ENCODE peak calls at places on chromosome 18, in eight cellular contexts. G, M, E, U, R, C, Q and L are unnamed samples. For H3K4me1, the result is how much of the 10 kb centered on the place peaks cover.

GRCh38 chr18:79385749-79386341 is 9.9 kb upstream of the NFATC1 start:
- DNase-seq in G (no peak), Q (no peak), U (no peak), C (no peak), E (no peak), R (no peak), M (no peak), L (no peak)

GRCh38 chr18:76951600-76952247 is 129.4 kb downstream of the ZNF236 start:
- DNase-seq in Q (no peak), M (no peak), C (no peak), U (no peak), E (no peak), G (no peak), R (no peak), L (no peak)

GRCh38 chr18:1049173-1049572 is 144.5 kb downstream of the ADCYAP1 start:
- DNase-seq in R (no peak), C (no peak), M (no peak), G (no peak), E (no peak), U (no peak), Q (no peak), L (no peak)

GRCh38 chr18:27845897-27846296 is 331.0 kb downstream of the CDH2 start:
- DNase-seq in R (no peak), Q (no peak), U (no peak), C (no peak), E (no peak), M (no peak), G (no peak), L (no peak)

GRCh38 chr18:31648458-31648857 is 35.9 kb downstream of the B4GALT6 start:
- DNase-seq in U (no peak), Q (no peak), G (no peak), M (no peak), E (no peak), C (no peak), R (no peak), L (no peak)

GRCh38 chr18:13909141-13909540 is 6.2 kb downstream of the MC2R start:
- DNase-seq in E (no peak), M (no peak), R (no peak), C (no peak), Q (no peak), G (no peak), U (no peak), L (no peak)

GRCh38 chr18:41666251-41666650 is 288.8 kb upstream of the PIK3C3 start:
- DNase-seq in C (no peak), E (no peak), U (no peak), M (no peak), Q (no peak), R (no peak), G (no peak), L (no peak)

GRCh38 chr18:79785831-79786230 is 11.9 kb upstream of the KCNG2 start:
- DNase-seq in U (no peak), E (no peak), Q (no peak), M (no peak), G (no peak), C (no peak), R (no peak), L (no peak)

GRCh38 chr18:63528863-63529492 is 13.2 kb upstream of the SERPINB12 start:
- DNase-seq in M (no peak), C (no peak), Q (no peak), U (no peak), E (no peak), R (no peak), G (no peak), L (no peak)

GRCh38 chr18:58417752-58418151 is 211.1 kb downstream of the ALPK2 start:
- DNase-seq in M (peak), E (peak), G (no peak), C (no peak), U (peak), R (no peak), Q (no peak), L (no peak)

GRCh38 chr18:79422783-79423165 is 27.0 kb downstream of the NFATC1 start:
- DNase-seq in Q (no peak), G (no peak), C (no peak), M (no peak), R (no peak), E (no peak), U (no peak), L (no peak)

GRCh38 chr18:34223893-34224422 is 755 bp downstream of the NOL4 start:
- DNase-seq in G (no peak), Q (no peak), R (no peak), C (no peak), U (no peak), E (no peak), M (peak), L (no peak)

GRCh38 chr18:76697441-76697901 is 124.9 kb upstream of the ZNF236 start:
- DNase-seq in E (no peak), U (no peak), C (no peak), G (peak), R (no peak), Q (no peak), M (peak), L (no peak)

GRCh38 chr18:8389391-8390340 is 219.6 kb upstream of the RAB12 start:
- DNase-seq in R (no peak), C (peak), E (peak), G (peak), U (peak), Q (peak), M (peak), L (no peak)

GRCh38 chr18:34807106-34807796 is 97.2 kb downstream of the DTNA start:
- DNase-seq in E (no peak), R (no peak), Q (no peak), U (peak), G (peak), C (no peak), M (no peak), L (no peak)

GRCh38 chr18:42338683-42339082 is 383.6 kb downstream of the PIK3C3 start:
- DNase-seq in E (no peak), Q (no peak), R (no peak), U (no peak), C (no peak), G (peak), M (no peak), L (no peak)

GRCh38 chr18:5865521-5865920 is 29.8 kb downstream of the TMEM200C start:
- DNase-seq in R (no peak), G (no peak), E (no peak), U (no peak), C (no peak), M (no peak), Q (no peak), L (no peak)

GRCh38 chr18:77114564-77115391 is 17.8 kb downstream of the MBP start:
- DNase-seq in Q (peak), E (peak), R (peak), M (peak), C (peak), G (no peak), U (peak), L (peak)

GRCh38 chr18:46156124-46156745 is 52.0 kb downstream of the HAUS1 start:
- DNase-seq in E (no peak), R (no peak), G (no peak), U (peak), C (no peak), M (no peak), Q (no peak), L (no peak)

GRCh38 chr18:39500320-39500719 is 1934.7 kb upstream of the CELF4 start:
- DNase-seq in Q (no peak), E (no peak), R (no peak), U (no peak), M (no peak), G (peak), C (no peak), L (no peak)

GRCh38 chr18:25005602-25006375 is 346.2 kb downstream of the ZNF521 start:
- DNase-seq in G (no peak), Q (no peak), C (no peak), U (no peak), R (no peak), M (peak), E (no peak), L (no peak)

GRCh38 chr18:34709104-34709503 is 994 bp upstream of the DTNA start:
- DNase-seq in R (no peak), U (no peak), G (no peak), E (no peak), Q (peak), C (peak), M (peak), L (no peak)

DNA sequence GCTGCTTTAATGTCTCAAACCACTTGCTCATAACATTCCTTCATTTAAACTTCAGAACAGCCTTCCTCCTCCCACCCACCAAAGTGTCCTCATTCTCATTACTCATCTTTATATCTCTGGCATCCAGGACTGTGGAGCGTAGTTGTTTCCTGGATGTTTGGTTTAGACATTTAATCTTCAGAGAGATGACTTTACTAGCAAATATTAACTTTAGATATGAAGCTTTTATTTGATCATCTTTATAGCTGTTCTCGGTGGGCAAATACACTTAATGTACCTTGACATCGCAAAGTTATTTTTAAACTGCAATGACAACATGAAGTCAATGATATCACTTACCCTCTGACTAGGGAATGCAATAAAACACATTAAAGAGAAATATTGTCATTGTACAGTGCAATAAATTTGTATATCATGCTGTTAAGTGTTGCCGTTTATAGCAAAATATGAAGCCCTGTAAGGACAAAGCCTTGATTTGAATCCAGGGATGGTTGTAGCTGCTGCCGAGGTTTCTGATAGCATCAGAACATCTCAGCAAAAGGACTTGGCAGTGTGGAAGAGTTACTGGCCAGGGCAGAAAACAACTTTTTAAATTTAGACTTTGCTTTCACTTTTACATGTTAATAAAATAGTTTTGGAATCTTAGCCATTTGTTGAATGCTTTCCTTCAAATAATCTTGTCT is 4.6 kb upstream of the LAMA3 start:
- DNase-seq in C (no peak), G (no peak), U (no peak), M (peak), R (no peak), Q (no peak), E (peak), L (no peak)
- H3K4me3 ChIP-seq in C (no peak), G (no peak), U (no peak), M (peak), R (no peak), Q (no peak), E (no peak), L (no peak)

GRCh38 chr18:55487997-55488396 is 100.0 kb downstream of the TCF4 start:
- DNase-seq in Q (no peak), G (no peak), U (no peak), E (no peak), C (no peak), M (no peak), R (no peak), L (no peak)
- H3K4me1 ChIP-seq in Q (under half), G (under half), U (under half), E (under half), C (half or more), M (under half), R (under half), L (under half)

DNA sequence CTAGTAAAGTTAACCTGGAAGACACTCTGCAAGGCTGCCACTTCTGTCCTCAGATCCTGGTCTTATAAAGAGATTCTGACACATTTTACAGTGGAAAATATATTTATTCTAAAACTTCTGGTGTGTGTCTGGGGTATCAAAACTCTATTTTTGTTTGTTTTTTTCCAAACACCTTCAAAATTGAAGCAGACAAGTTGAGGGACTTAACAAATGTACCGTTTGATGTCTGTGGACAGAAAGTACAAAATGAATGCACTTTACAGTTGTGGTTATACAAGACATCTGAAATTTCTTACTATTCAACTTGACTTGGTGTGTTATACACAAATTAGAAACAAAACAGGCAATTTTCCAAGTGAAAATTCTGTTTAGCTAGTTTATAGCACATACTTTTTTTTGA is 823.2 kb upstream of the SALL3 start:
- DNase-seq in U (no peak), Q (no peak), E (no peak), R (no peak), M (no peak), C (no peak), G (no peak), L (no peak)
- H3K4me3 ChIP-seq in U (no peak), Q (no peak), E (no peak), R (no peak), M (no peak), C (no peak), G (no peak), L (no peak)

DNA sequence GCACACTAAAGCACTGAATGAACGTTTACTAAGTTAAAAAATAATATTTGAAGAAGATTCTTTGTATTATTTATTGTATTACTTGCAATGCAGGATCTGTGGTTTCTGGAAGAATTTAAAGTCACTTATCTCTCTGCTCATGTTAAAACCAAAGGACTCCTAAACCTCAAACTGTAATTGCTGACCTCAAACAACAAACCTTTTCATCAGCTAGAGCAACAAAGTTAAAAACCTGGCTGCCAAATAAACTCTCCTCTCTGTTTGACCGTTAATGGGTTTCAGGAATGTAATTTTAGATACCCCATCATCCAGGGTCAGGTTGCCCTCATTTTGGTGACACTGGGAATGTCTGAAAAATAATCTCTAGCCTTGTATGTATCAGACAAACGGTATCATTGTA is 239.1 kb downstream of the TGIF1 start:
- DNase-seq in U (no peak), R (no peak), M (no peak), E (no peak), Q (no peak), G (no peak), C (no peak), L (no peak)
- H3K4me1 ChIP-seq in U (under half), R (under half), M (under half), E (under half), Q (under half), G (under half), C (under half), L (under half)

DNA sequence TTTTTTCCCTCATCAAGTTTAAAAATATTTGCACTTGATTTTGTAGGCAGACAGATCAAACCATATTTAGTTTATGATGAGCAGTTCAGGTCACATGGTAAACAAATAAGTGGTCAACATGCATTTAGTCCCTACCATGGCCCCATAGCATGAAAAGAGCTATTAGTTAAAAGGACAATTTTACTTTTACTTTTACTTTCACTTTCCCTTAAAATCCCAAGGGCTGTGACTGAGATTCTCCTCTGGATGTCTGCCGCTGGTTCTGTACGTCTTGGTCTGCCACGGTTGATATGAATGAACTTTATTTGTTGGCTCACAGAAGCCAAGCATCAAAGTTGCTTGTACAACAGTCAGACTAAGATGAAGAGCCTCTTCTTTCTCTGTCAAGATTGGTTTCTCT is 626.2 kb upstream of the CDH7 start:
- DNase-seq in C (no peak), M (no peak), E (no peak), R (no peak), U (no peak), G (no peak), Q (no peak), L (no peak)
- H3K4me3 ChIP-seq in C (no peak), M (no peak), E (no peak), R (peak), U (peak), G (no peak), Q (peak), L (peak)

GRCh38 chr18:22060361-22060760 is 109.0 kb upstream of the GATA6 start:
- DNase-seq in G (no peak), E (no peak), Q (no peak), C (no peak), U (no peak), M (no peak), R (no peak), L (no peak)
- H3K4me1 ChIP-seq in G (under half), E (under half), Q (under half), C (under half), U (under half), M (under half), R (under half), L (under half)

DNA sequence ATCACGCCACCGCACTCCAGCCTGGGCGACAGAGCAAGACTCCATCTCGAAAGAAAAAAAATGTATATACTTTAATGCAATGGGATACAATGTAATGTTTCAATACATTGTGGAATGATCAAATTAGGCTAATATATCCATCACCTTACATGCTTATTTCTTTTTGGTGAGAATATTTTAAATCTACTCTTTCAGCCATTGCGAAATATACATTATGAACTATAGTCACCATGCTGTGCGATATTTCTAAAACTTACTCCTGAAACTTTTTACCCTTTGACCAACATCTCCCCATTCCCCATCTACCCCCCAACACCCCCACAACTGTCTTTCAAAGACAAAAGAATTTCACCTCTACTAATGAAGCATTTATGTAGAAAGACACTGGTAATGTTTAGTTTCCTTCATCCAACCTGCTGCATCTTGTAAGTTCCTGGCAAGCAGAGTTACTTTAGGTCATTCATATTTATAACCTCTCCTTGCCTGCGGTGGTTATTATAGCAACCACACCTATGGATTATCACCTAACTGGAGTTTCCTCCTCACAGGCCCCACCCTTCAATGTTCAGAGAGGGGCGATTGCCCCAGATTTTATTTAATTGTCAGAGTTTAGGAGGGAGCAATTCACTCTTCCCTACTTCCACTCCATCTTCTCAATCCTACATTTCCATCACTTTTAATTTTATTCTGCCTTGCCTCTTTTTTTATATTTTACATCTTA is 1.2 kb upstream of the ME2 start:
- DNase-seq in M (no peak), C (no peak), Q (no peak), E (no peak), G (no peak), U (no peak), R (no peak), L (no peak)
- H3K4me3 ChIP-seq in M (peak), C (peak), Q (peak), E (peak), G (peak), U (peak), R (peak), L (peak)

DNA sequence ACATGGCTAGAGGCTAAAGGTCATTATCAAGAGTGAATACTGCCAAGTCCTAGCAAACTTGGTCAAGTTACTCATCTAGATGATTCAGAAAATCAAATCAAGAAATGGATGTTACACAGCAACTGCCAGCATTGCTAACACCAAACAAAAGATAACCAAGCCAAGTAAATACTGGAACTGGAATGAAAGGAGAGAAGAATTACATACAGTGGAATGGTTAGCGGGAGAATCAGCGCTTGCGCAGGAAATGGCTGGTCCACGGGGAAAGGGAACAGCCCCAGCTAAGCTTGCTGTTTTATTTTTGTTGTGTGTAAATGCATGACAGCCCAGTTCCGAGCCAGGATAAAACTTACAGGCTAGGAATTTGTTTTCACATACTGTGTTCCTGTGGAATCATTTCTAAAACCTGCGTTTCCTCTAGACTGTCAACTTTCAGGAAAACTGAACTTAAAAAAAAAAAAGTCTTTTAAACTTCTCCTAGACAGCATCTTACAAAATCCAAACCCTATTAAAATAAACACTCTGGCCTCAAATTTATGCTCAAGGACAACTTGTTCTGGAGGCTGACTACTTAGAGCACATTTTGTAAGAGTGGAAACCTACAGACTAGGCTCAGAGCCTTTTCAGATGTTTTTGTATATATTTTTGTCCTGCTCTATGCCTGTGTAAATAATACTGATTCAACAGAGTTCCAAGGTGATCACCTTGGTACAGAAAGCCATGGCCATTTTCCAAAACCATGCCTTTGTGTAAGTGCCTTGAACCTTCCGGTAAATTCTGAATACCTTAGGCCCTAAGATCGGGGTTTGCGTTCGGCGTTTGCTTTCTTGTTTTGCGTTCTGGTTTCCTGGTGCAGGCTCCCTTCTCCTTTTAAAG is 30.7 kb upstream of the TXNDC2 start:
- DNase-seq in G (no peak), U (no peak), R (no peak), Q (peak), C (no peak), M (no peak), E (no peak), L (no peak)
- H3K4me1 ChIP-seq in G (under half), U (under half), R (under half), Q (under half), C (under half), M (under half), E (under half), L (under half)

DNA sequence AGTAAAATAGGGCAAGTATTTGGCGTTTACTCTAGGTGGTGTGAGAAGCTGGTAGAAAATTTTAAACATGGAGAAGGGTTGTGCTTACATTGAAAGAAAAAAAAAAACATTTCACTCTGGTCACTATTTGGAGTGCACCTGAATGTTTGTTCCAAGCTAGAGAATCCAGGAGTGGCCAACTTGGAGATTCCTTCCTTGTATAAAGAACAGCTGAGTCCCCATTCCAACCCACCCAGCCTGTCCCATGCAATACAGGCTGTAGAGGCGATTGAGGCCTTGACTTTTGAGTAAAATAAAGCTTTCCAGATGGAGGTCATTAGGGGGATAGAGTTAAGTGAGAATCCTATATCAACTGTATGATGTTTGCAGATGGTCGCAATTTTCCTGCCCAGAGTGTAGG is 203.8 kb upstream of the SYT4 start:
- DNase-seq in M (no peak), E (no peak), C (no peak), Q (no peak), G (no peak), U (no peak), R (no peak), L (no peak)
- H3K4me3 ChIP-seq in M (no peak), E (no peak), C (no peak), Q (no peak), G (no peak), U (no peak), R (no peak), L (no peak)